ENCODE peak calls at places on chromosomes 5 and 9, in five cellular contexts. One of them, this sample, is unnamed.
A peak's percentile ranks its signal among the peaks of the same experiment; 100 is the strongest.

GRCh38 chr9:14525840-14526239 is 167.4 kb downstream of the ZDHHC21 start:
- DNase-seq in breast epithelium: no peak
- DNase-seq in sigmoid colon: no peak
- DNase-seq in upper lobe of left lung: no peak
- DNase-seq in stomach: no peak
- DNase-seq in this sample: no peak

GRCh38 chr9:131629827-131630205 is 84.5 kb downstream of the PRRT1B start:
- DNase-seq in breast epithelium: no peak
- DNase-seq in sigmoid colon: no peak
- DNase-seq in upper lobe of left lung: no peak
- DNase-seq in stomach: no peak
- DNase-seq in this sample: no peak

GRCh38 chr9:95511952-95512750 is 4.6 kb downstream of the PTCH1 start:
- DNase-seq in breast epithelium: no peak
- DNase-seq in sigmoid colon: no peak
- DNase-seq in upper lobe of left lung: no peak
- DNase-seq in stomach: no peak
- DNase-seq in this sample: no peak

GRCh38 chr5:170818222-170818621 is 34.7 kb downstream of the GABRP start:
- DNase-seq in breast epithelium: no peak
- DNase-seq in sigmoid colon: no peak
- DNase-seq in upper lobe of left lung: no peak
- DNase-seq in stomach: no peak
- DNase-seq in this sample: no peak

GRCh38 chr9:130053504-130054427 is at the start of gene GPR107:
- DNase-seq in breast epithelium: peak; percentile 70
- DNase-seq in sigmoid colon: peak; percentile 88
- DNase-seq in upper lobe of left lung: peak; percentile 78
- DNase-seq in stomach: peak; percentile 75
- DNase-seq in this sample: peak; percentile 65

GRCh38 chr9:80208662-80209061 is 636.9 kb downstream of the TLE4 start:
- DNase-seq in breast epithelium: no peak
- DNase-seq in sigmoid colon: no peak
- DNase-seq in upper lobe of left lung: no peak
- DNase-seq in stomach: no peak
- DNase-seq in this sample: no peak

GRCh38 chr5:135371738-135372232 is 27.2 kb downstream of the MACROH2A1 start:
- DNase-seq in breast epithelium: no peak
- DNase-seq in sigmoid colon: no peak
- DNase-seq in upper lobe of left lung: no peak
- DNase-seq in stomach: no peak
- DNase-seq in this sample: no peak

GRCh38 chr5:140827704-140828401 is at the start of gene PCDHA6:
- DNase-seq in breast epithelium: no peak
- DNase-seq in sigmoid colon: no peak
- DNase-seq in upper lobe of left lung: no peak
- DNase-seq in stomach: no peak
- DNase-seq in this sample: no peak

DNA sequence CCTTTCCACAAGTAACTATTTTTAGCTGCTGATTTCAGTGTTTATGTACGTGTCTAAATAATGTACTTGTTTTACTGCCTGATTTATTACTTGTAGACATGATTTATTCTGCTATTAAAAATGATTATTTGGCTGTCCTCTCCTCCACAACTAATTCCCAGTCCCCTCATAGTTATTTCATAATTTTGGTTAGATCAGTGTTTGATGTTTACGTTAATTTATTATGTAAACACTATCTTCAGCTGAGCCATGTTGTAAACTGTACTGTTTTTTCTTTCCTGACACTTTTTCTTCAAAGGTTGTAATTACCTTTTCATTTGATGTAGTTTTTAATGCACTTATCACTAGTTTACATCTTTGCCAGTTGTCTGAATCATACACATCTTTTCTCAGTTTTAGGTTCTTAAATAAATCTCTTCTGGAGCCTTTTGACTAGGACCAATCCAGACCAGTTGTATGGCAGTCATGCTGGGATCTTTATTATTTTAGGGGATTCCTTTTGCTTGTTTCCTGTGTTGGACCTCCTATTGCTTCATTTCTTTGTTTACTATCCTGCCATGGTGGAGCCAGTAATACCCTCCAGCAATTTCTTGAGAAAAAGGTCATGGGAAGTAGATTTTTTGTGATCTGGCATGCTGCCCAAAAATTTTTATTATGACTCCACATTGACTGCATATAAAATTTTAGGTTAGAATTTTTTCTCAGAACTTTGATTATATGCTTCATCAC is 16.1 kb downstream of the AP3S1 start:
- DNase-seq in breast epithelium: no peak
- DNase-seq in sigmoid colon: no peak
- DNase-seq in upper lobe of left lung: no peak
- DNase-seq in stomach: no peak
- DNase-seq in this sample: no peak
- H3K27ac ChIP-seq in breast epithelium: no peak overlapping the region
- H3K27ac ChIP-seq in sigmoid colon: no peak overlapping the region
- H3K27ac ChIP-seq in upper lobe of left lung: no peak overlapping the region
- H3K27ac ChIP-seq in stomach: no peak overlapping the region
- H3K27ac ChIP-seq in this sample: no peak overlapping the region

GRCh38 chr5:169131944-169132343 is 169.0 kb downstream of the SLIT3 start:
- DNase-seq in breast epithelium: no peak
- DNase-seq in sigmoid colon: no peak
- DNase-seq in upper lobe of left lung: no peak
- DNase-seq in stomach: no peak
- DNase-seq in this sample: no peak

GRCh38 chr5:169128679-169129078 is 172.3 kb downstream of the SLIT3 start:
- DNase-seq in breast epithelium: no peak
- DNase-seq in sigmoid colon: no peak
- DNase-seq in upper lobe of left lung: no peak
- DNase-seq in stomach: no peak
- DNase-seq in this sample: no peak

GRCh38 chr5:169133500-169133899 is 167.4 kb downstream of the SLIT3 start:
- DNase-seq in breast epithelium: no peak
- DNase-seq in sigmoid colon: no peak
- DNase-seq in upper lobe of left lung: no peak
- DNase-seq in stomach: no peak
- DNase-seq in this sample: no peak
- TF ChIP-seq POLR2AphosphoS5 in breast epithelium: no peak
- TF ChIP-seq POLR2AphosphoS5 in sigmoid colon: no peak
- TF ChIP-seq POLR2AphosphoS5 in upper lobe of left lung: no peak
- TF ChIP-seq POLR2AphosphoS5 in stomach: no peak
- TF ChIP-seq POLR2AphosphoS5 in this sample: no peak

DNA sequence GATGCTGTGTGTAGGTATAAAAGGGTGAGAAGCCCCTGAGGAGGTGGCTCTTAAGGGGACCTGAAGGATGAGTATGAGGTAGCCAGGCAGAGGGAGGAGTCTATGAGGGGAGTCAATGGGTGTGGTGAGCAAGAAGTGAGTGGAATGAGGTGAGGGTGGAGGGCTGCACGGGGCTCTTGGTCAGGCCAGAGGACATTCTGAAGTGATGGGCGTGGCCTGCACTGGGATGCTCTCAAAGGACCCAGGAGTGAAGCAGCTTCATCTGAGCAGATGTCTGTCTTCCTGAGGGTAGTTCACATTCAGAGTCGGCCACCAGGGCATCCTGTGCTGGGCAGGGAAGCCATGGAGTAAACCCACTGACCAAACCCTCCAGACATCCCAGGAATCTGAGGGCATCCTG is 45.1 kb upstream of the SAP30L start:
- DNase-seq in breast epithelium: no peak
- DNase-seq in sigmoid colon: no peak
- DNase-seq in upper lobe of left lung: no peak
- DNase-seq in stomach: no peak
- DNase-seq in this sample: no peak
- H3K27ac ChIP-seq in breast epithelium: no peak overlapping the region
- H3K27ac ChIP-seq in sigmoid colon: no peak overlapping the region
- H3K27ac ChIP-seq in upper lobe of left lung: no peak overlapping the region
- H3K27ac ChIP-seq in stomach: no peak overlapping the region
- H3K27ac ChIP-seq in this sample: no peak overlapping the region

GRCh38 chr5:145934276-145934675 is 2.1 kb upstream of the SH3RF2 start:
- DNase-seq in breast epithelium: no peak
- DNase-seq in sigmoid colon: no peak
- DNase-seq in upper lobe of left lung: no peak
- DNase-seq in stomach: no peak
- DNase-seq in this sample: no peak

GRCh38 chr5:145939532-145940065 is 3.2 kb downstream of the SH3RF2 start:
- DNase-seq in breast epithelium: no peak
- DNase-seq in sigmoid colon: no peak
- DNase-seq in upper lobe of left lung: no peak
- DNase-seq in stomach: no peak
- DNase-seq in this sample: no peak

GRCh38 chr5:145937432-145938250 is 1.3 kb downstream of the SH3RF2 start:
- DNase-seq in breast epithelium: no peak
- DNase-seq in sigmoid colon: no peak
- DNase-seq in upper lobe of left lung: no peak
- DNase-seq in stomach: peak; percentile 38
- DNase-seq in this sample: no peak

GRCh38 chr5:145938699-145939531 is 2.5 kb downstream of the SH3RF2 start:
- DNase-seq in breast epithelium: no peak
- DNase-seq in sigmoid colon: no peak
- DNase-seq in upper lobe of left lung: no peak
- DNase-seq in stomach: no peak
- DNase-seq in this sample: no peak

GRCh38 chr5:145936401-145937131 is at the start of gene SH3RF2:
- DNase-seq in breast epithelium: peak; percentile 51
- DNase-seq in sigmoid colon: peak; percentile 65
- DNase-seq in upper lobe of left lung: peak; percentile 46
- DNase-seq in stomach: peak; percentile 73
- DNase-seq in this sample: no peak
- TF ChIP-seq POLR2AphosphoS5 in breast epithelium: no peak
- TF ChIP-seq POLR2AphosphoS5 in sigmoid colon: no peak
- TF ChIP-seq POLR2AphosphoS5 in upper lobe of left lung: no peak
- TF ChIP-seq POLR2AphosphoS5 in stomach: peak; percentile 72
- TF ChIP-seq POLR2AphosphoS5 in this sample: no peak

GRCh38 chr5:109146611-109147010 is 263.2 kb downstream of the PJA2 start:
- DNase-seq in breast epithelium: no peak
- DNase-seq in sigmoid colon: no peak
- DNase-seq in upper lobe of left lung: no peak
- DNase-seq in stomach: no peak
- DNase-seq in this sample: no peak
- H3K27ac ChIP-seq in breast epithelium: no peak overlapping the region
- H3K27ac ChIP-seq in sigmoid colon: no peak overlapping the region
- H3K27ac ChIP-seq in upper lobe of left lung: no peak overlapping the region
- H3K27ac ChIP-seq in stomach: no peak overlapping the region
- H3K27ac ChIP-seq in this sample: no peak overlapping the region

GRCh38 chr5:6773342-6774035 is 60.3 kb downstream of the TENT4A start:
- DNase-seq in breast epithelium: no peak
- DNase-seq in sigmoid colon: no peak
- DNase-seq in upper lobe of left lung: no peak
- DNase-seq in stomach: no peak
- DNase-seq in this sample: no peak
- TF ChIP-seq POLR2AphosphoS5 in breast epithelium: no peak
- TF ChIP-seq POLR2AphosphoS5 in sigmoid colon: no peak
- TF ChIP-seq POLR2AphosphoS5 in upper lobe of left lung: no peak
- TF ChIP-seq POLR2AphosphoS5 in stomach: no peak
- TF ChIP-seq POLR2AphosphoS5 in this sample: no peak

DNA sequence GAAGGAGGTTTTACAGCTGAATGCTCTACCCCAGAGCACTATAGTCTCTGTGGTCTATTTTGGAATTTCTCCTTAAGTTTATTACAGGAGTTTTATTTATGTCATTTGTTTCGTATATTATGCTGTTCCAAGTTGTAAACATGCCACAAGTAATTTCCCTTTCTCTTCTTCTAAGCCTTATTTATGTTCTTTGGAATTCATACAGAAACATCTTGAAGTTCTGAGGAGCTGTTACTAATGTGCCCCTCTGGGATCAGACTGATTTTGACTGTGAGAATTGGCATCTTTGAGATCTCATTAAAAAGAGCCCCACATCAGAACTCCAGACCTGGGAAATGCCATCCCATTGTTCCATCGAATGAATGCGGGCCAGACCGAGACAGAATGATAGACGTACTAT is 138.8 kb upstream of the CD180 start:
- DNase-seq in breast epithelium: no peak
- DNase-seq in sigmoid colon: no peak
- DNase-seq in upper lobe of left lung: no peak
- DNase-seq in stomach: no peak
- DNase-seq in this sample: no peak
- H3K27ac ChIP-seq in breast epithelium: no peak overlapping the region
- H3K27ac ChIP-seq in sigmoid colon: no peak overlapping the region
- H3K27ac ChIP-seq in upper lobe of left lung: no peak overlapping the region
- H3K27ac ChIP-seq in stomach: no peak overlapping the region
- H3K27ac ChIP-seq in this sample: no peak overlapping the region